ENCODE peak calls at places on chromosomes 11 and 22, in seven cellular contexts. M is cardiac muscle cell, P is pancreas, I is GM23248, J is right cardiac atrium, F is iPS DF 6.9, O is OCI-LY7. E is an unnamed sample. For H3K4me1, the result is how much of the 10 kb centered on the place peaks cover.

GRCh38 chr11:2154889-2155288 is 6.1 kb downstream of the INS start:
- DNase-seq in M (no peak), P (no peak), I (no peak), J (no peak), F (no peak), O (no peak), E (no peak)

GRCh38 chr11:5046754-5047330 is 516 bp downstream of the OR52J3 start:
- DNase-seq in M (no peak), P (no peak), I (no peak), J (no peak), F (no peak), O (no peak), E (no peak)

GRCh38 chr11:122763108-122763507 is 75.2 kb upstream of the CRTAM start:
- DNase-seq in M (no peak), P (no peak), I (no peak), J (no peak), F (no peak), O (no peak), E (no peak)

GRCh38 chr11:10067629-10068300 is 226.3 kb downstream of the SBF2 start:
- DNase-seq in M (no peak), P (no peak), I (no peak), J (no peak), F (no peak), O (no peak), E (no peak)

GRCh38 chr11:118885319-118885718 is 1.6 kb downstream of the CXCR5 start:
- DNase-seq in M (no peak), P (no peak), I (no peak), J (no peak), F (no peak), O (no peak), E (no peak)

GRCh38 chr11:28826807-28827206 is 718.6 kb downstream of the METTL15 start:
- DNase-seq in M (no peak), P (no peak), I (no peak), J (no peak), F (no peak), O (no peak), E (no peak)

GRCh38 chr11:33552756-33553155 is 147.9 kb downstream of the C11orf91 start:
- DNase-seq in M (no peak), P (no peak), I (no peak), J (no peak), F (no peak), O (no peak), E (no peak)

GRCh38 chr11:16561150-16561549 is 177.3 kb upstream of the C11orf58 start:
- DNase-seq in M (no peak), P (no peak), I (no peak), J (no peak), F (no peak), O (no peak), E (no peak)

GRCh38 chr11:13064593-13064992 is 55.5 kb downstream of the RASSF10 start:
- DNase-seq in M (no peak), P (no peak), I (no peak), J (no peak), F (no peak), O (no peak), E (no peak)

GRCh38 chr11:117820516-117820915 is 4.0 kb downstream of the FXYD2 start:
- DNase-seq in M (no peak), P (no peak), I (no peak), J (no peak), F (no peak), O (no peak), E (no peak)
- H3K4me1 ChIP-seq in M (under half), P (under half), I (under half), J (under half), F (under half), O (under half), E (half or more)

DNA sequence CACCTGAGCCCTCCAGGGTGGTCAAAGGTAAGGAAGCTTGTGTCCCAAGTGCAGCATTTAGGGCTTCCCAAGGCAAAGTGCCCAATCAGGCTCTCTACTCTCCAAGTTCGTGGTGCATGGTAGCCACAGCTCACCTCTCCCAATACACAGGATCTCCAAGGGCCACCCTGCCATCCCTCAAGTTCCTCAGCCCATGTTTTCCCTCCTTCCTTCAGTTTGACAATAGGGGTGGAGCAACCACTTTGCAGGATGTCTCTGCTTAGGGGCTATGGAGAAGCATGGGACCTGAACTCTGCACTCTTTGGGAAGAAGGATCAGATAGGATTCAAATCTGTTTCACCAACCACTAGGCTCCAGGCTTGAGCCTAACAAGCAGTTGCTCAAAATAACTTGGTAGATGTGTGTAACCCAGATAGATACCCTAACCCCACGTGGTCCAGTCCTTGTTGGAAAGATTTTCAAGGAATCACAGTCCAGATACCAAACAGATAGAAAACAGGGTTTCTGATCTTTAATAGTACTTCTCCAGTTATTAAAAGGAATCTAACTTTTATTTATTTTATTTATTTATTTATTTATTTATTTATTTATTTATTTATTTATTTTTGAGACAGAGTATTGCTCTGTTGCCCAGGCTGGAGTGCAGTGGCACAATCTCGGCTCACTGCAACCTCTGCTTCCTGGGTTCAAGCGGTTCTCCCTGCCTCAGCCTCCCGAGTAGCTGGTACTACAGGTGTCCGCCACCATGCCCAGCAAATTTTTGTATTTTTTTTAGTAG is 248.1 kb downstream of the CTTN start:
- DNase-seq in M (no peak), P (no peak), I (no peak), J (no peak), F (no peak), O (no peak), E (no peak)
- H3K4me1 ChIP-seq in M (under half), P (under half), I (under half), J (under half), F (under half), O (under half), E (under half)

DNA sequence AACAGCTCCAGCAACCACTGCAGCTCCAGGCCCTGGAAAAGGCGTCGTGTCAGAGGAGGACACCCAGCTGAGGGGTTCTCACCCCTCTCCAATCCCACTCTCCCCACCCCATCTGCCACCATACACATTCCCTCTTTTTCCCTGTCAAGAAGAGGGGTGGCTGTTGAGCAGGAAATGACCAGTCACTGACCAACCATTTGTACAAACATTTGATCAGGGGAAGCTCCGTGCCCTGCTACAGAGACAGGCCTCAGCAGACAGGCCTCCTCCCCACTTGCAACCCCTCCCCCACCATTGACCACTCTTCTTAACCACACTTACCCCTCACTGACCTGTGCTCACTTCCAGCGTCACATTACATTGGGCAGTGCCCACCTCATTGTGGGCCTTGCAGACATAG is 2.3 kb upstream of the VSIG2 start:
- DNase-seq in M (no peak), P (no peak), I (no peak), J (no peak), F (no peak), O (no peak), E (no peak)
- H3K4me1 ChIP-seq in M (under half), P (under half), I (under half), J (under half), F (under half), O (under half), E (under half)

DNA sequence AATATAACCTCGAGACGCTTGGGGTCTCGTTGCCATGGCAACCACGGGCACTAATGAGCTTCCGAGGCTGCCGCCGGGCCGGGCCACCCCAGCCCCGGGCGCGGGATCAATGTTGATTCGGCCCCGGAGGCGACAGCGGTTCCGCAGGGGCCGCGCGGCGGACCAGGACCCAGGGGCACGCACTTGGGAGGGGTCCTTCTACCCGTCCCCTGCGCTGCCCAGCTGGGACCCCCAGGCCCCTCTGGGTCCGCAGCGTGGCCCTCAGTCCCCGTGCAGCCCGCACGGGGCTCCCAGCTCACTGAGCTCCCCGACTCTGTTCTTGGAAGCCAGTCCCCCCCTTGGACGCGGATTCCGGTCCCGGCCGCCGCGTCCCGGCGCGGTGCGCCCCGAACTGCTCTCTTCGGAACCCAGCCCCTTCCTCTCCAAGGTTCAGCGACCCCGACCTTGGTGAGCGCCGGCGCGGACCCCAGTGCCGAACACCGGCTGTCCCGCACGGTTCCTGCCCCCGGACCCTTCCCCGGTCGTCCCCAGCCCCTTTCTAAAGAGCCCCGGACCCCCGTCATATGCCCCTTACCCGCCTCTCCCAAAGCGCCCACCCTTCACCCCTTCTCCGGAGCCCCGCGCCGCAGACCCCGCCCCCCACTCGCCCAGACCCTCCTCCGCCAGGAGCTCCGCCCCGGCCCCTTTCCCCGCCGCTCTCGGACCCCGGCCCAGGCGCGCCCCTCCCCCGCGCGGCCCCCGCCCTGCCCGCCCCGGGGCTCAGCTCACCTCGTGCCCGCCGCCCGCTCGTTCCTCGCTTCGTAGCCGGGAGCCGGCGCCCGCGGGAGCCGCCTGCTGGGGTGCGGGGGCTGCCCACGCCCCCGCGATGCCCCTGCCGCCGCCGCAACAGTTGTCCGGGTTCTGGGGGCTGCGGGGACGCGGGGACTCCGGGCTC is 18.2 kb upstream of the SHISAL1 start:
- DNase-seq in M (no peak), P (peak), I (peak), J (peak), F (no peak), O (no peak), E (no peak)
- H3K4me1 ChIP-seq in M (under half), P (under half), I (under half), J (under half), F (under half), O (under half), E (under half)

DNA sequence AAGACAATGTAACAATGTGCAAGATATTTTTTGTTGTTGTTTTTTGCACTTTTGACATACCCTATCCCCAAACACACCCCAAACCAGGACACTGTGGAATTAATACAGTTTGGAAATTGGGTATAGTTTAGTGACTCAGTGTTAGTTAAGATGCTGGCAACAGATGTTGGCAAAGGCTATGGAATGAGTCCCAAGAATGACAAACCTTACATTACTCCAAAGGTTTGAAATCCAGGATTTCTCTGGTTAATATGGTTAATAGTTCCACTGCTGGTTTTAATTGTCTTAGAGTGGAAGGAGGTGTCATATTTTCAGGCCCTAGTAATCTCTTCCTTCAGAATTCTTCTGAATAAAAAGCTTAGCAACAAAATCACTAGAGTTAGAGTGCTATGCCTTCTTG is 805 bp downstream of the LPXN start:
- DNase-seq in M (peak), P (no peak), I (peak), J (no peak), F (no peak), O (no peak), E (no peak)
- H3K4me1 ChIP-seq in M (under half), P (under half), I (under half), J (under half), F (under half), O (under half), E (under half)

E was measured in naive thymus-derived CD4-positive, alpha-beta T cell.